ENCODE peak calls at places on chromosomes 11 and 22, in eight cellular contexts. A, I, V, E, S, T, P and F are unnamed samples.

GRCh38 chr11:130478204-130478701 is 29.8 kb downstream of the ADAMTS15 start:
- DNase-seq in A (no peak), I (no peak), V (peak), E (no peak), S (no peak), T (no peak), P (no peak), F (peak)

GRCh38 chr22:29290061-29290460 is 16.4 kb upstream of the GAS2L1 start:
- DNase-seq in A (no peak), I (no peak), V (no peak), E (no peak), S (no peak), T (no peak), P (no peak), F (no peak)

GRCh38 chr11:11450744-11451362 is 97.8 kb upstream of the CSNK2A3 start:
- DNase-seq in A (peak), I (no peak), V (no peak), E (no peak), S (no peak), T (no peak), P (no peak), F (no peak)

GRCh38 chr22:19880786-19881569 is 26.3 kb upstream of the GNB1L start:
- DNase-seq in A (peak), I (no peak), V (peak), E (no peak), S (peak), T (peak), P (peak), F (peak)

GRCh38 chr11:71949034-71949433 is 20.2 kb downstream of the RNF121 start:
- DNase-seq in A (no peak), I (no peak), V (no peak), E (no peak), S (no peak), T (no peak), P (no peak), F (no peak)

GRCh38 chr11:61800331-61801281 is 7.9 kb downstream of the FEN1 start:
- DNase-seq in A (no peak), I (peak), V (no peak), E (no peak), S (no peak), T (no peak), P (no peak), F (no peak)

GRCh38 chr11:74487875-74488274 is 5.6 kb downstream of the LIPT2 start:
- DNase-seq in A (peak), I (peak), V (no peak), E (no peak), S (no peak), T (no peak), P (peak), F (no peak)

GRCh38 chr11:28757725-28758515 is 649.7 kb downstream of the METTL15 start:
- DNase-seq in A (no peak), I (no peak), V (peak), E (no peak), S (no peak), T (no peak), P (no peak), F (no peak)

GRCh38 chr22:40588726-40589125 is 47.8 kb downstream of the MRTFA start:
- DNase-seq in A (no peak), I (no peak), V (no peak), E (no peak), S (no peak), T (peak), P (peak), F (no peak)

GRCh38 chr11:45411221-45411946 is 125.2 kb upstream of the SYT13 start:
- DNase-seq in A (no peak), I (no peak), V (no peak), E (no peak), S (no peak), T (no peak), P (no peak), F (peak)

GRCh38 chr22:33576205-33576604 is 344.1 kb downstream of the LARGE1 start:
- DNase-seq in A (no peak), I (no peak), V (no peak), E (no peak), S (no peak), T (no peak), P (no peak), F (no peak)

GRCh38 chr22:42335839-42336378 is 65.5 kb upstream of the TCF20 start:
- DNase-seq in A (no peak), I (no peak), V (no peak), E (no peak), S (no peak), T (no peak), P (no peak), F (peak)

GRCh38 chr11:101362643-101363042 is 221.2 kb downstream of the TRPC6 start:
- DNase-seq in A (no peak), I (no peak), V (no peak), E (no peak), S (no peak), T (no peak), P (no peak), F (no peak)

GRCh38 chr11:20647976-20648565 is 21.3 kb upstream of the NELL1 start:
- DNase-seq in A (peak), I (peak), V (peak), E (peak), S (no peak), T (peak), P (peak), F (peak)

GRCh38 chr11:105219670-105220069 is 80.1 kb upstream of the CARD18 start:
- DNase-seq in A (no peak), I (no peak), V (no peak), E (no peak), S (no peak), T (no peak), P (no peak), F (no peak)

GRCh38 chr11:31827458-31828206 is 16.5 kb upstream of the PAX6 start:
- DNase-seq in A (no peak), I (no peak), V (no peak), E (no peak), S (no peak), T (no peak), P (no peak), F (no peak)
- H3K4me3 ChIP-seq in A (no peak), I (no peak), V (no peak), E (no peak), S (peak), T (no peak), P (no peak), F (no peak)

DNA sequence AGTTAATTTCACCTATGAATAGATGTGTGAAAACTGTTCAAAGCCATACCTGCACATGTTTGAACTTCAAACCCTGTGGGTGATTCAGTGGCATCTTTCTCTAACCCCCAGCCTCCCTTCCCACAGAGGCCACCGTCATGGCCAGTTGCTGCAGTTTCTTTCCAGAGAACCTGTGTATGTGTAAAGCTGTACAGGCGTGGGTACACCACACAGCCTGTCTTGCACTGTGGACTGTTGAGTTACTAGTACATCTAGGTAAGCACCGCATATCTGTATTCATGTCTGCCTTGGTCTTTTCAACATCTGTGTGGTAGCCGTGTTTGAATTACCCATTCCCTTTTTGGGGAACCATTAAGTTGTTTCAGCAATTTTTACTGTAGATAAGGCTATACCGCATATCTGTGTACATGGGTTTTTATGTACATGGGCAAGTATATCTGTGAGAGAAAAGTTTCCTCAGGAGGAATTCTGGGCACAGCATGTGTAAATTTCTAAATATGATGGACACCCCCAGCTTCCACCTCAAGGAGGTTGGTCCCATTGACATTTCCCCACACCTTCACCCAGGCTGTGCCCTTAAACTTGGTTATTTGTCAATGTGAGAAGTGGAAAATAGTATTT is 13.9 kb downstream of the NEAT1 start:
- DNase-seq in A (no peak), I (no peak), V (peak), E (no peak), S (no peak), T (no peak), P (no peak), F (no peak)
- TF ChIP-seq POLR2AphosphoS5 in A (no peak), I (no peak), V (peak), E (no peak), S (no peak), T (no peak), P (peak), F (peak)

DNA sequence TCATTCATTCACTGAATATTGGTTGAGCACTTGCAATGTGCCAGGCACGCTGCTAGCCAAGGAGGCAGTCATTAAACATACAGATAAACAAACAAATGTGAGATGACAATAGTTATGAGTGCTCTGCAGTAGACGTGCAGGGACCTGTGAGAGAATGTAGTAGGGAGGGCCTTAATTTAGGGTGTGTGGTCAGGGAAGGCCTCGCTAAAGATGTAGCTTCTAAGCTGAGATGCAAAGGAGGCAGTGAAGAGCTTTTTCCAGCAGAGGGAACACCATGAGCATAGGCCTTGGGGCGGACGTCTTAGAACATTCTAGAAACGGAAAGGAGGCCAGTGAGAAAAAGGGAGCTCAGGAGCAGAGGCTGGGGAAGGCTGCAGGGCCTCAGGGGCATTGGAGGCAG is 789 bp upstream of the NCF4 start:
- DNase-seq in A (no peak), I (no peak), V (no peak), E (no peak), S (no peak), T (no peak), P (no peak), F (no peak)
- H3K9ac ChIP-seq in A (no peak), I (no peak), V (no peak), E (peak), S (no peak), T (no peak), P (no peak), F (no peak)

GRCh38 chr22:26481112-26481693 is 2.4 kb downstream of the HPS4 start:
- DNase-seq in A (no peak), I (no peak), V (no peak), E (no peak), S (no peak), T (no peak), P (no peak), F (no peak)
- H3K4me3 ChIP-seq in A (no peak), I (peak), V (no peak), E (peak), S (peak), T (no peak), P (no peak), F (no peak)

GRCh38 chr11:65869643-65870306 is 2.8 kb downstream of the EFEMP2 start:
- DNase-seq in A (no peak), I (no peak), V (no peak), E (no peak), S (no peak), T (no peak), P (no peak), F (no peak)
- TF ChIP-seq POLR2AphosphoS5 in A (no peak), I (no peak), V (no peak), E (peak), S (no peak), T (no peak), P (no peak), F (no peak)

GRCh38 chr11:129144256-129144655 is 47.9 kb downstream of the ARHGAP32 start:
- DNase-seq in A (no peak), I (no peak), V (no peak), E (no peak), S (no peak), T (no peak), P (no peak), F (no peak)

GRCh38 chr11:129145276-129145675 is 46.8 kb downstream of the ARHGAP32 start:
- DNase-seq in A (no peak), I (no peak), V (no peak), E (no peak), S (no peak), T (no peak), P (no peak), F (no peak)

GRCh38 chr11:129143335-129143734 is 48.8 kb downstream of the ARHGAP32 start:
- DNase-seq in A (peak), I (no peak), V (peak), E (no peak), S (peak), T (no peak), P (peak), F (no peak)

GRCh38 chr11:129146196-129146595 is 45.9 kb downstream of the ARHGAP32 start:
- DNase-seq in A (no peak), I (no peak), V (no peak), E (no peak), S (no peak), T (no peak), P (no peak), F (no peak)

GRCh38 chr11:129141748-129142475 is 50.2 kb downstream of the ARHGAP32 start:
- DNase-seq in A (no peak), I (no peak), V (peak), E (no peak), S (no peak), T (no peak), P (no peak), F (no peak)
- H3K9ac ChIP-seq in A (no peak), I (no peak), V (no peak), E (no peak), S (no peak), T (no peak), P (no peak), F (peak)